ENCODE peak calls at places on chromosomes 7 and 10, in five cellular contexts. G is naive thymus-derived CD4-positive, alpha-beta T cell; S is GM23338; Q is CD8-positive, alpha-beta memory T cell; T is spleen. V is an unnamed sample.

GRCh38 chr7:55534262-55534915 is 37.9 kb downstream of the VOPP1 start:
- DNase-seq in G (peak; percentile 7), S (no peak), Q (peak; percentile 19), T (peak; percentile 90), V (peak; percentile 69)

GRCh38 chr10:122786269-122786668 is 59.4 kb downstream of the CUZD1 start:
- DNase-seq in G (no peak), S (peak; percentile 84), Q (no peak), T (no peak), V (no peak)

GRCh38 chr10:113550365-113550764 is 2.5 kb upstream of the HABP2 start:
- DNase-seq in G (no peak), S (no peak), Q (no peak), T (no peak), V (no peak)

GRCh38 chr10:101687088-101687487 is 7.9 kb downstream of the FBXW4 start:
- DNase-seq in G (no peak), S (no peak), Q (no peak), T (no peak), V (no peak)

GRCh38 chr7:137591444-137591843 is 247.9 kb upstream of the PTN start:
- DNase-seq in G (no peak), S (peak; percentile 33), Q (no peak), T (no peak), V (no peak)

GRCh38 chr10:76543655-76544054 is 1094.0 kb downstream of the KCNMA1 start:
- DNase-seq in G (no peak), S (no peak), Q (no peak), T (no peak), V (no peak)

GRCh38 chr7:105611856-105612775 is 30.8 kb upstream of the EFCAB10 start:
- DNase-seq in G (no peak), S (no peak), Q (no peak), T (no peak), V (peak; percentile 30)

GRCh38 chr7:113087278-113087998 is 811 bp upstream of the GPR85 start:
- DNase-seq in G (no peak), S (peak; percentile 75), Q (no peak), T (no peak), V (no peak)

GRCh38 chr7:47672966-47673365 is 91.1 kb upstream of the TNS3 start:
- DNase-seq in G (no peak), S (no peak), Q (no peak), T (no peak), V (no peak)

GRCh38 chr7:130960208-130960988 is 226.4 kb upstream of the KLF14 start:
- DNase-seq in G (peak; percentile 32), S (no peak), Q (peak; percentile 57), T (no peak), V (no peak)

GRCh38 chr10:76558996-76559888 is 1078.4 kb downstream of the KCNMA1 start:
- DNase-seq in G (no peak), S (no peak), Q (no peak), T (no peak), V (no peak)

GRCh38 chr7:29253225-29253624 is 58.6 kb downstream of the CHN2 start:
- DNase-seq in G (no peak), S (no peak), Q (no peak), T (no peak), V (no peak)

GRCh38 chr10:95406651-95407280 is 116.0 kb upstream of the PDLIM1 start:
- DNase-seq in G (no peak), S (no peak), Q (no peak), T (no peak), V (peak; percentile 71)

GRCh38 chr7:41787951-41788350 is 85.1 kb upstream of the INHBA start:
- DNase-seq in G (no peak), S (no peak), Q (no peak), T (no peak), V (no peak)

GRCh38 chr7:41655470-41655869 is 47.4 kb downstream of the INHBA start:
- DNase-seq in G (no peak), S (no peak), Q (no peak), T (no peak), V (no peak)

GRCh38 chr7:528451-528850 is 8.8 kb upstream of the PDGFA start:
- DNase-seq in G (no peak), S (no peak), Q (no peak), T (no peak), V (no peak)

GRCh38 chr7:6166443-6166871 is 106.0 kb downstream of the CYTH3 start:
- DNase-seq in G (no peak), S (no peak), Q (no peak), T (no peak), V (no peak)

GRCh38 chr7:71504697-71505441 is 372.9 kb downstream of the GALNT17 start:
- DNase-seq in G (no peak), S (peak; percentile 30), Q (no peak), T (no peak), V (no peak)

GRCh38 chr10:16314259-16314658 is 122.6 kb upstream of the PTER start:
- DNase-seq in G (no peak), S (peak; percentile 21), Q (no peak), T (no peak), V (no peak)

GRCh38 chr10:97724341-97724941 is 10.9 kb downstream of the MARVELD1 start:
- DNase-seq in G (no peak), S (no peak), Q (no peak), T (peak; percentile 29), V (no peak)

GRCh38 chr7:69599879-69600764 is 1.8 kb downstream of the AUTS2 start:
- DNase-seq in G (no peak), S (peak; percentile 53), Q (no peak), T (peak; percentile 76), V (no peak)

GRCh38 chr10:62582804-62583208 is 208.6 kb downstream of the ZNF365 start:
- DNase-seq in G (no peak), S (no peak), Q (no peak), T (no peak), V (peak; percentile 37)

GRCh38 chr10:82722273-82722672 is 847.3 kb downstream of the NRG3 start:
- DNase-seq in G (no peak), S (no peak), Q (no peak), T (no peak), V (no peak)

GRCh38 chr10:110733256-110733952 is 89.3 kb downstream of the RBM20 start:
- DNase-seq in G (no peak), S (no peak), Q (no peak), T (no peak), V (no peak)

GRCh38 chr7:135958173-135958572 is 19.0 kb downstream of the MTPN start:
- DNase-seq in G (no peak), S (no peak), Q (no peak), T (no peak), V (no peak)

DNA sequence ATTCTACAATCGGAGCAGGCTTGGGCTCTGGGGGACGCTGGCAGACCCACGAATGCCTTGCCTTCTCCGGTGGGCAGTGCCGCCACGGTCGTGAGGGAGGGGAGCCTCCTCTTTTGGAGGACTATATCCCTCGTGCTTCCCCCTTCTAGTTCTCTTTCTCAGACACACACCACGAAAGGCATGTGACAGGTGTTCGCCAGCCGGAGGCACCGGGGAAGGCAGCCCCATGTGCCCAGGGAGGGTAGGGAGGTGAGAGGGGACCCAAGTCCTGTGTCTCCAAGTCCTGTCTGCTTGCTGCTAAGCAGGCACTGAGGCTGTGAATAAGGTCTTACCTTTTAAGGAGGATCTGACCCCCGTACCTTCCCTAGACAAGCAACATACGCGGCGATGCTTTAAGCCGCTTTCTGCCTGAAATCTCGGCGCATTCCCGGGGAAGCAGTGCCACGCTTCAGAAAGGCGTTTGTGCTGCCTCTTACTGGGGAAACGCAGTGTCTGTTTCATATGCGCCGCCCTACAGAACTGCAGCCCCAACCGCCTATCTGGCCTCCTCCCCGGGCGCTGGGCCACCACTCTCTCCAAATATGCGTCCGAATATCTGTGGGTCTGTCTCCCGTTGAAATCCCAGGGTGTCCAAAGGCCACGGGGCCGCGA is 809 bp downstream of the PLXNA4 start:
- DNase-seq in G (no peak), S (peak; percentile 68), Q (no peak), T (no peak), V (peak; percentile 46)
- H3K27me3 ChIP-seq in G (peaks cover 5% of the 10 kb centered on the region), S (peaks cover 95% of the 10 kb centered on the region), Q (peaks cover 39% of the 10 kb centered on the region), T (peaks cover 58% of the 10 kb centered on the region), V (no peaks in the 10 kb centered on the region)

GRCh38 chr10:46560381-46560780 is 3.9 kb upstream of the GPRIN2 start:
- DNase-seq in G (no peak), S (no peak), Q (no peak), T (peak; percentile 65), V (no peak)

GRCh38 chr10:46558411-46559185 is 2.1 kb upstream of the GPRIN2 start:
- DNase-seq in G (no peak), S (no peak), Q (no peak), T (peak; percentile 66), V (no peak)

GRCh38 chr10:46558141-46558410 is 1.6 kb upstream of the GPRIN2 start:
- DNase-seq in G (no peak), S (no peak), Q (no peak), T (no peak), V (peak; percentile 20)

GRCh38 chr10:46560952-46561351 is 4.5 kb upstream of the GPRIN2 start:
- DNase-seq in G (no peak), S (no peak), Q (no peak), T (peak; percentile 32), V (no peak)

GRCh38 chr10:46559231-46559671 is 2.8 kb upstream of the GPRIN2 start:
- DNase-seq in G (no peak), S (no peak), Q (no peak), T (peak; percentile 67), V (peak; percentile 17)
- H3K27me3 ChIP-seq in G (no peaks in the 10 kb centered on the region), S (peaks cover 16% of the 10 kb centered on the region), Q (peaks cover 17% of the 10 kb centered on the region), T (peaks cover 39% of the 10 kb centered on the region), V (peaks cover 23% of the 10 kb centered on the region)

GRCh38 chr7:157587051-157587450 is 250.2 kb downstream of the DNAJB6 start:
- DNase-seq in G (no peak), S (no peak), Q (no peak), T (no peak), V (no peak)

GRCh38 chr7:157590526-157590925 is 253.7 kb downstream of the DNAJB6 start:
- DNase-seq in G (no peak), S (no peak), Q (no peak), T (peak; percentile 65), V (no peak)

GRCh38 chr7:157588271-157588589 is 251.4 kb downstream of the DNAJB6 start:
- DNase-seq in G (no peak), S (no peak), Q (no peak), T (peak; percentile 55), V (no peak)

GRCh38 chr7:157587487-157588270 is 250.9 kb downstream of the DNAJB6 start:
- DNase-seq in G (no peak), S (no peak), Q (no peak), T (peak; percentile 44), V (no peak)

DNA sequence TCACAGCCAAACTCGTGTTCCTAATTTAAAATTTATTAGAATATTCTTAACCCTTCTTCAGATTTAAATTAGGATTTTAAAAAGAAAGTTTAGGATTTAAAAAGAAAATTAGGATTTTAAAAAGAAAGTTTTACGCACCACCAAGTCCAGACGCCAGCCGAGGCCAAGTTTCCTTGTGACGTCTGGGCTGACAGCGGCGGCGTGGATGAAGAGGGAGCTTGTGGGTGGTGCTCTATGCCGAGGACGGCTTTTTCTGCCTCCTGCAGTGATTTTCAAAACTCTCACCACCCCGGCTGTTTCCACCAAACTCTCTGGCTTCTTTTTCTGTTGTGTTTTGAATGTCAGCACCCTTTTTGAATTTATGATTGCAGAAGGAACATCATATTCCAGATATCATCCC is 252.9 kb downstream of the DNAJB6 start:
- DNase-seq in G (no peak), S (no peak), Q (no peak), T (peak; percentile 23), V (no peak)
- H3K27me3 ChIP-seq in G (no peaks in the 10 kb centered on the region), S (peaks cover 39% of the 10 kb centered on the region), Q (peaks cover 11% of the 10 kb centered on the region), T (no peaks in the 10 kb centered on the region), V (no peaks in the 10 kb centered on the region)

DNA sequence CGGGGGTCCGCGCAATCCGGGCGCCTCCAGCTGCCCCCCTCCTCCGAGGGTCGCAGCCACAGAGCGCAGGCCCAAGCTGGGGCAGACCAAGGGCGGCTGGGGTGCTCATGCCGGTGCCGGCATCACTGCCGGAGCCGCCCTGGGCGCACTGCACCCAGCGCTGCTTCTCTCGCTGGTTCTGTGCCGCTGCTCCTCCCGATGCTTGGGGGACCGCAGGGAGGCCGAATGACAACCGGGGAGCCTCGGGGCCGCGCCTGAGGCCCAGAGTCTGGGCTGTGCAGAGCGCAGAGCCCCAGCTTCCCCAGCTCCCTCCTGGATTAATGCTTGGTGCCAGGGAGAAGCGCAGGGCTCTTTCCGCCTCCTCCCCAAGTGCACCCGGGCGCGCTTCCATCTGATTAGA is 19.7 kb upstream of the PTF1A start:
- DNase-seq in G (no peak), S (peak; percentile 46), Q (no peak), T (no peak), V (peak; percentile 46)
- H3K27me3 ChIP-seq in G (no peaks in the 10 kb centered on the region), S (peaks cover 100% of the 10 kb centered on the region), Q (peaks cover 6% of the 10 kb centered on the region), T (peaks cover 42% of the 10 kb centered on the region), V (peaks cover 27% of the 10 kb centered on the region)